ENCODE peak calls at places on chromosomes 13 and 19, in five cellular contexts. M is brain microvascular endothelial cell, Z is uterus, L is endodermal cell, B is mucosa of descending colon. P is an unnamed sample.

GRCh38 chr13:113584205-113584869 is at the start of gene TFDP1:
- DNase-seq in M (peak), Z (peak), L (peak), B (peak), P (peak)

GRCh38 chr13:94079876-94080275 is 399.6 kb downstream of the DCT start:
- DNase-seq in M (no peak), Z (no peak), L (no peak), B (no peak), P (no peak)

GRCh38 chr19:8209111-8209964 is at the start of gene CERS4:
- DNase-seq in M (peak), Z (peak), L (peak), B (peak), P (peak)

GRCh38 chr19:7137120-7137519 is 67.6 kb downstream of the ZNF557 start:
- DNase-seq in M (no peak), Z (no peak), L (no peak), B (no peak), P (no peak)

GRCh38 chr19:47155141-47155540 is 24.5 kb downstream of the SAE1 start:
- DNase-seq in M (no peak), Z (peak), L (no peak), B (no peak), P (no peak)

GRCh38 chr13:29901714-29902631 is 51.6 kb upstream of the UBL3 start:
- DNase-seq in M (peak), Z (peak), L (no peak), B (no peak), P (no peak)

GRCh38 chr13:40983269-40983668 is 35.8 kb downstream of the ELF1 start:
- DNase-seq in M (no peak), Z (no peak), L (no peak), B (no peak), P (no peak)

GRCh38 chr13:88031980-88032562 is 360.9 kb downstream of the SLITRK5 start:
- DNase-seq in M (no peak), Z (no peak), L (no peak), B (no peak), P (no peak)

GRCh38 chr13:100128373-100128772 is 39.5 kb downstream of the PCCA start:
- DNase-seq in M (peak), Z (no peak), L (no peak), B (no peak), P (no peak)

GRCh38 chr13:85287528-85287927 is 511.7 kb downstream of the SLITRK6 start:
- DNase-seq in M (no peak), Z (no peak), L (no peak), B (no peak), P (no peak)

GRCh38 chr13:47175172-47175806 is 278.4 kb upstream of the HTR2A start:
- DNase-seq in M (peak), Z (no peak), L (no peak), B (no peak), P (no peak)

GRCh38 chr19:35991731-35992450 is 3.1 kb upstream of the SDHAF1 start:
- DNase-seq in M (no peak), Z (no peak), L (no peak), B (no peak), P (no peak)

GRCh38 chr13:98195054-98195791 is 18.2 kb upstream of the RNF113B start:
- DNase-seq in M (no peak), Z (no peak), L (no peak), B (no peak), P (no peak)

GRCh38 chr13:27524981-27525975 is 74.9 kb upstream of the MTIF3 start:
- DNase-seq in M (no peak), Z (no peak), L (no peak), B (no peak), P (no peak)

GRCh38 chr13:45121421-45121820 is 1.1 kb downstream of the GTF2F2 start:
- DNase-seq in M (peak), Z (no peak), L (no peak), B (no peak), P (no peak)

GRCh38 chr19:40756502-40757110 is 5.6 kb downstream of the SNRPA start:
- DNase-seq in M (no peak), Z (no peak), L (no peak), B (no peak), P (no peak)

GRCh38 chr19:952680-953500 is 27.1 kb downstream of the ARID3A start:
- DNase-seq in M (no peak), Z (no peak), L (peak), B (peak), P (no peak)

GRCh38 chr13:100280681-100281080 is 191.8 kb downstream of the PCCA start:
- DNase-seq in M (peak), Z (no peak), L (no peak), B (no peak), P (no peak)

GRCh38 chr13:51902776-51903175 is 41.0 kb downstream of the CCDC70 start:
- DNase-seq in M (no peak), Z (no peak), L (no peak), B (no peak), P (no peak)

GRCh38 chr19:56827708-56828107 is 12.8 kb downstream of the PEG3 start:
- DNase-seq in M (no peak), Z (no peak), L (no peak), B (no peak), P (no peak)

GRCh38 chr19:17673937-17674799 is 14.0 kb downstream of the UNC13A start:
- DNase-seq in M (no peak), Z (no peak), L (no peak), B (no peak), P (no peak)

GRCh38 chr19:19385900-19386339 is 19.6 kb upstream of the GATAD2A start:
- DNase-seq in M (no peak), Z (no peak), L (no peak), B (peak), P (peak)

GRCh38 chr13:80132741-80133601 is 208.0 kb downstream of the SPRY2 start:
- DNase-seq in M (peak), Z (peak), L (peak), B (peak), P (peak)

GRCh38 chr19:23525265-23525862 is 130.1 kb upstream of the ZNF91 start:
- DNase-seq in M (no peak), Z (no peak), L (no peak), B (no peak), P (no peak)

GRCh38 chr19:27795369-27795768 is 1417.6 kb downstream of the UQCRFS1 start:
- DNase-seq in M (no peak), Z (no peak), L (no peak), B (no peak), P (no peak)

GRCh38 chr13:52955505-52955904 is 73.1 kb upstream of the OLFM4 start:
- DNase-seq in M (no peak), Z (no peak), L (peak), B (no peak), P (no peak)

GRCh38 chr19:34150558-34150957 is 21.7 kb upstream of the LSM14A start:
- DNase-seq in M (no peak), Z (no peak), L (no peak), B (no peak), P (no peak)
- TF ChIP-seq CTCF in M (no peak), Z (no peak), L (no peak), B (no peak), P (no peak)

GRCh38 chr19:55606471-55606787 is 982 bp downstream of the ZNF865 start:
- DNase-seq in M (no peak), Z (no peak), L (no peak), B (no peak), P (no peak)
- TF ChIP-seq CTCF in M (no peak), Z (no peak), L (no peak), B (no peak), P (no peak)

GRCh38 chr13:73417012-73417615 is 358.3 kb downstream of the KLF5 start:
- DNase-seq in M (no peak), Z (no peak), L (no peak), B (no peak), P (no peak)
- TF ChIP-seq CTCF in M (peak), Z (no peak), L (peak), B (no peak), P (no peak)

GRCh38 chr19:53079313-53079924 is 23.8 kb downstream of the ZNF160 start:
- DNase-seq in M (no peak), Z (no peak), L (no peak), B (no peak), P (no peak)

GRCh38 chr19:53078668-53079067 is 24.6 kb downstream of the ZNF160 start:
- DNase-seq in M (no peak), Z (no peak), L (no peak), B (no peak), P (no peak)

GRCh38 chr19:53082929-53083328 is 20.3 kb downstream of the ZNF160 start:
- DNase-seq in M (no peak), Z (no peak), L (no peak), B (no peak), P (no peak)

GRCh38 chr19:53076984-53077383 is 26.2 kb downstream of the ZNF160 start:
- DNase-seq in M (peak), Z (peak), L (peak), B (no peak), P (peak)
- TF ChIP-seq CTCF in M (peak), Z (peak), L (peak), B (no peak), P (peak)

GRCh38 chr19:49761625-49762311 is 1.3 kb downstream of the TSKS start:
- DNase-seq in M (peak), Z (peak), L (peak), B (no peak), P (no peak)
- TF ChIP-seq CTCF in M (peak), Z (peak), L (peak), B (no peak), P (no peak)

GRCh38 chr19:44549507-44549906 is 20.0 kb upstream of the CEACAM20 start:
- DNase-seq in M (no peak), Z (no peak), L (no peak), B (no peak), P (no peak)

GRCh38 chr19:44553478-44554171 is 24.1 kb upstream of the CEACAM20 start:
- DNase-seq in M (peak), Z (no peak), L (no peak), B (no peak), P (no peak)

GRCh38 chr19:44551850-44552249 is 22.4 kb upstream of the CEACAM20 start:
- DNase-seq in M (no peak), Z (no peak), L (no peak), B (no peak), P (no peak)

GRCh38 chr19:44554641-44555246 is 25.3 kb upstream of the CEACAM20 start:
- DNase-seq in M (no peak), Z (no peak), L (no peak), B (no peak), P (no peak)

DNA sequence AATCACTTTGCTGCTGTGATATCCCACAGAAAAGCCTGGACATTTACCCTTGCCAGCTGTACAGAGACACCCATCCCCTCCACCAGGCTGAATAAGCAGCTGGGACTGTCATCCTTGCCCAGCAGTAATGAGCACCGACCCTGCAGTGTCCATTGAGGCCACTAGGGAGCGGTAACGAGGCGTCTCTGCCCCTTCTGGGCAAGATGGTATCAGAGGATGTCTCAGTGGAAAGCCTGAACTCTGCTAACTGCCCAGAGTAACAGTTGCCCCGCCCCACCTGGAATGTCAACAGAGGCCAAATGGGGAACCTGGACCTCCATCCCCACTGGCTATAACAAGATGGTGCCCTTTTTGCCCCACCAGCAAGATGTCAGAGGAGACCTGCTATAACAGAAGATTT is 22.8 kb upstream of the CEACAM20 start:
- DNase-seq in M (peak), Z (no peak), L (peak), B (no peak), P (no peak)
- TF ChIP-seq CTCF in M (peak), Z (no peak), L (peak), B (no peak), P (peak)

GRCh38 chr19:45733160-45733810 is at the start of gene MEIOSIN:
- DNase-seq in M (no peak), Z (no peak), L (no peak), B (peak), P (no peak)

GRCh38 chr19:45729774-45730388 is 815 bp downstream of the FBXO46 start:
- DNase-seq in M (no peak), Z (no peak), L (peak), B (no peak), P (no peak)

DNA sequence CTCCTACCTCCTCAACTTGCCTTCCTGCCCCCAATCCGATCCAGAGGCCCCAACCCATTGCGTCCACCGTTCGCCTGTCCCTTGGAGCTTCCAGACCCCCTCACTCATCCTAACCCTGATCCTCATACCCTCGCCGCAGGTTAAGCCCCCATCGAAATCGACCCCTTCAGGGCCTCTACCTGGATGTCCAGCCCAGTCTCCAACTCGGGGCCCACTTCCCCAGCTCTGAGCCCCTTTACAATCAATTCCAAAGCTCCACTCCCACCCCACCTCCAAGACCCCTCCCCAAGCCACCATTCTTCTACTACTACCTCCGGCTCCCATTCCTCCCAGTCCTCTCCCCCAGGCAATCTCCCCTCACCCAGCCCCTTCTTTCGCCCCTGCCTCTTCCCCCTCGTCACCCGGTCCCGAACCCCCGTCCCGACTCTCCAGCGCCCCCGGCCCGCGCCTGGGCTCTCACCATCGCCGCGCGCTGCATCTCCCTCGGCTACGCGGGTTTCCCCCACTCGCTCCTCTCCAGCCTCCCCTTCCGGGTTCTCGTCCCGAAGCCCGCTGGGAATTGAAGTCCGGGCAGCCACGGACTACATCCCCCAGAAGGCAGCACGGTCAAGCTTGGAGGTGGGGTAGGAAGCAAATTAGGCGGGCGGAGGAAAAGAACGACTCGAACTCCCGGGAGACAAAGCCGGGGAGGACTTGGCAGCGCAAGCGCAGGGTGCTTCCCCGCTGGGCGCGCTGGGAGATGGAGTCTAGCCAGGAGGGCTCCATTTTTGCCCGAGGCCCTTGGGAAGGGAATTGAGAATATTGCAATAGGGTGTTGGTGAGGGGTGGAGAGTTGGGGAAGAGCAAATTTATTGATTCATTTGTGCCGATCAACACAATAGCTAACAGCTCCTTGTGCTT is at the start of gene FBXO46:
- DNase-seq in M (peak), Z (peak), L (peak), B (peak), P (peak)
- TF ChIP-seq CTCF in M (peak), Z (no peak), L (no peak), B (no peak), P (no peak)

GRCh38 chr13:46168341-46168740 is 13.6 kb downstream of the LCP1 start:
- DNase-seq in M (peak), Z (peak), L (no peak), B (no peak), P (peak)

GRCh38 chr13:46166947-46167610 is 14.9 kb downstream of the LCP1 start:
- DNase-seq in M (no peak), Z (no peak), L (no peak), B (no peak), P (no peak)

GRCh38 chr13:46164661-46165060 is 17.3 kb downstream of the LCP1 start:
- DNase-seq in M (no peak), Z (no peak), L (no peak), B (no peak), P (no peak)

GRCh38 chr13:46165485-46166220 is 16.3 kb downstream of the LCP1 start:
- DNase-seq in M (peak), Z (no peak), L (no peak), B (no peak), P (no peak)

DNA sequence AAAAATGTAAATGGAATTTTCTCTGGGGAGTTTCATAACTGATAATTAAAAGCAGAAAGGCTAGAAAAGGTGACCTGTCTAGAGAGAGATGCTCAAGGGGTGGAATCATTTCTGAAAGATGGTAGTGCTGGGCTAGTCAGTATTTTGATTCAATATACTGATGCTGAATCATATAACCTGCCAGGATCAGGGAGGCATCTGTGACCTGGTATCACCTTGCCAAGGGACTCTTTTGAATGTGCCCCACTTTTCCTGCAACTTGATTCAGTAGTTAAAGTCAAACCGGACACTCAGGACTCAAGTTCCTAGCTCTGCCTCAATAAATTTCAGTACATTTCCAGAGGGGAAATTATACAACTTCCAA is 15.8 kb downstream of the LCP1 start:
- DNase-seq in M (no peak), Z (no peak), L (no peak), B (no peak), P (no peak)
- TF ChIP-seq CTCF in M (no peak), Z (no peak), L (no peak), B (no peak), P (no peak)

DNA sequence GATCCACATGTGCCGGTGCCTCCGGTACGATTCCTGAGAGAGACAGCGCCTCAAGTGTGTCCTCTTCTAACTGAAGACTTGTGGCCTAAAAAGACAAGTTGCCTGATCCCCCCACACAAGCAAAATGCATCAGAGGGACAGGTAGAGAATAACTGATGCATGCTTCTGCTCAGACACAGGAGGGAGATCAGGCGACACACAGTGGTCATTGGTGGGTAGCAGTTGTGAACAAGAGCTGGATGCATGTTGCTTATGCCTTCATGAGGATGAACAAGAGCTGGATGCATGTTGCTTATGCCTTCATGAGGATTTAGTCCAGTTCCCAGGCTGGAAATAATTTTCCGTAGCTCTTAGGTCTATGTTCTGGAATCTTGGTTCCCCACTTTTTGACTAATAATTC is 505.6 kb downstream of the MYO16 start:
- DNase-seq in M (no peak), Z (no peak), L (no peak), B (no peak), P (no peak)
- TF ChIP-seq CTCF in M (peak), Z (no peak), L (peak), B (no peak), P (no peak)

DNA sequence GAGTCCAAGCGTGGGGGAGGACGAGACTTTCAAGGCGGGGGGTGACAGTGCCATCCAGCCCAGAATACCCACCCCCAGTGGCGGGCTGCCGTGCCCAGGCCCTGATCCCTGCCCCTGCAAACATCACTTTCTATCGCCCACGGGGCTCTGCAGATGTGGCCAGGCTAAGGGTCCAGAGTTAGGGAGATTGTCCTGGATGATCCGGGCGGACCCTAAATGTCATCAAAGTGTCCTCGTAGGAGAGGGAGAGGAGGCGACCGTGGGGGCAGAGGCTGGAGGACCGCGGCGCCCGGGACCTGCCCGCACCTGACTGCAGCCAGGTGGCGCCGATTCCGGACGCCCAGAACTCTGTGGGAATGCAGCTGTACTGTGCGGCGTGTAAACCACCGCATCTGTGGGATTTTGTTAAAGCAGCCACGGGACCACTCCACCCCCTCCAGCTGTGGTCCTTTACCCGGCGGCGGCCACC is 32.4 kb downstream of the GJA3 start:
- DNase-seq in M (no peak), Z (no peak), L (peak), B (no peak), P (no peak)
- TF ChIP-seq CTCF in M (peak), Z (no peak), L (peak), B (peak), P (no peak)